ENCODE peak calls at places on chromosomes 7 and 10, in eight cellular contexts. T is H1; A is heart left ventricle; X is Peyer's patch; U is aorta; H is CD4-positive, alpha-beta memory T cell; G is mucosa of descending colon; W is A549. B is an unnamed sample. For H3K9me3, the result is how much of the 10 kb centered on the place peaks cover.

GRCh38 chr7:32415519-32415918 is 74.7 kb downstream of the LSM5 start:
- DNase-seq in T (no peak), A (no peak), X (no peak), U (no peak), H (no peak), G (no peak), W (no peak), B (no peak)

GRCh38 chr10:93006435-93007039 is 54.1 kb upstream of the CYP26C1 start:
- DNase-seq in T (no peak), A (no peak), X (no peak), U (no peak), H (no peak), G (no peak), W (peak), B (no peak)

GRCh38 chr10:123502983-123503382 is 163.2 kb upstream of the GPR26 start:
- DNase-seq in T (no peak), A (no peak), X (no peak), U (no peak), H (no peak), G (no peak), W (no peak), B (no peak)

GRCh38 chr10:118698421-118698820 is 56.3 kb downstream of the CACUL1 start:
- DNase-seq in T (no peak), A (no peak), X (peak), U (no peak), H (peak), G (peak), W (peak), B (peak)

GRCh38 chr7:102093599-102094001 is 193.1 kb upstream of the SH2B2 start:
- DNase-seq in T (peak), A (no peak), X (no peak), U (peak), H (no peak), G (peak), W (no peak), B (no peak)

GRCh38 chr7:135349746-135350145 is 116.1 kb downstream of the STRA8 start:
- DNase-seq in T (no peak), A (no peak), X (no peak), U (no peak), H (no peak), G (no peak), W (no peak), B (no peak)

GRCh38 chr7:106283831-106284515 is 810 bp downstream of the NAMPT start:
- DNase-seq in T (no peak), A (peak), X (peak), U (peak), H (peak), G (peak), W (peak), B (no peak)

GRCh38 chr7:132049462-132050304 is 493.3 kb upstream of the PODXL start:
- DNase-seq in T (peak), A (no peak), X (peak), U (no peak), H (no peak), G (peak), W (peak), B (no peak)

DNA sequence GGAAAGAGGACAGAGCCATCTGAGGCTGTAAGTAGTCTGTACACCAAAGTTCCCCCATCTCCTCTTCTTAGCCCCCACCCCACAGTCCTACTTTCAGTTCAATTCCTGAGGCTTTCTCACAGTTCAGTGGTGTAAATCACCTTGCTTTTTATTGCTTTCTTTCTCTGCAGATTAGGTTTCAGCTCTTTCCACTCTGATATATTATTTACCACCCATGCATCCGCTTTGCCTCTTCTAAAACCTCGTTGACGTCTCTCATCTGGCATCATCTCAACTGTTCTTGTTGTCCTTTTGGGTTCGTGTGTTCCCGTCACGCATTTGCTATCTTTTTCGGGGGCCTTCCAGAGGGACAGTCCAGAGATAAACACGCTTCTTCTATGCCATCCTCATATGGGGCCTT is 597.9 kb upstream of the DPP6 start:
- DNase-seq in T (no peak), A (no peak), X (no peak), U (no peak), H (no peak), G (no peak), W (no peak), B (no peak)
- H3K9me3 ChIP-seq in T (under half), A (under half), X (under half), U (under half), H (under half), G (under half), W (under half), B (under half)

DNA sequence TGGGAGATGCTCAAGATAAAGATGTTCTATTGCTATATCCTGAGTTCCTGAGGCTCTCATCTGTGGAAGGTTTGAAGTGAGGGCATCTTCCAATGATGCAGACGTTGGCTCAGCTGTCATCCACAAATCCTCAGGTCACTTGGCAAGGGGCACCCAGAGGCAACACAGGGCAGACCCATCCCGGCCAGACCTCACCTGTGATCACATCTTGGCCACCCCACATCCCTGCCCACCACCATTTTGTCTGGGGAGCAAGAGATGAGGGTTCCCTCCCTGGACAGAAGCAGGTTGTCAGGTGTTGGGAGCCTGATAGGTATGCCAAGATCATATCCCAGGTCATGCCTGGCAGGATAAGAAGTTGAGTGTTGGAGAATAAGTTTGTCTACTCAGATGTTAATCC is 918.2 kb upstream of the ZNF722 start:
- DNase-seq in T (no peak), A (no peak), X (no peak), U (no peak), H (no peak), G (no peak), W (no peak), B (no peak)
- H3K9me3 ChIP-seq in T (half or more), A (half or more), X (under half), U (under half), H (under half), G (half or more), W (under half), B (under half)

DNA sequence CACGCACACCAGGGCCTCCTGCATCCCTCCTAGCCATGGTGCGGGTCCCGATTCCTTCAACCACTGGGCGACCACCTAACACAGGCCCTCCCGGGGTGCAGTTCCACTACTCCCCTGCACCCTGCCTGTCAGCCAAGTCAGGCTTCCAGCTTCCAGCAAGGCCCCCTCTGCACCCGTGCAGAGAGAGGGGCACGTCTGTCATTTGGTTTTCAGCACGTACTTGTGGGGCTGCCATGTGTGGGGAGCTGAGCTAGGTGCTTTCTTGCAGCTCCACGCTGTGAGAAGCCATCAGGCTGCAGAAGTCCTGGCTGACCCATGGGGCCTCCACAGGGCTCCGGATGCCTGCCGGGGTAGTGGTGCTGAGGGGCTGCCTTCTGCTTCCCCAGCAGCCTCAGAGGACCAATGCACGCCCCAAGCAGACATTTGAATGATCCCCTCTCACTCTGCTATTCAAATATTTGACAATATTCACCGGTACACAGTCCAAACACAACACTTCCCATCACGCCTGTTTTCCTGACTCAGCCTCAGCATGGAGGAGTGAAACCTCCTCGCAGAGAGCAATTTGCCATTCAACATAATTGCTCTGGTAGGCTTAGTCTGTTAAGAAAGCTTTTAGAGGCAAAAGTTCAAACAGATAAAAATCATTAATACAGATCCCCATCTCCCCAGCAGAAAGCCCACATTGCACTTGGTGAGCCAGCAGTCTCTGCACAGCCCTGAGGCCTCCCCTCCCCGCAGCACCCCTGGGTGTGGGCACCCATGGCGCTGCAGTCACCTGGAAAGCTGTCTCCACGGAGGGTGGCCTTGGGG is 449.9 kb downstream of the PTPRN2 start:
- DNase-seq in T (no peak), A (no peak), X (no peak), U (peak), H (no peak), G (no peak), W (no peak), B (no peak)
- H3K9me3 ChIP-seq in T (under half), A (under half), X (under half), U (under half), H (under half), G (under half), W (under half), B (under half)

DNA sequence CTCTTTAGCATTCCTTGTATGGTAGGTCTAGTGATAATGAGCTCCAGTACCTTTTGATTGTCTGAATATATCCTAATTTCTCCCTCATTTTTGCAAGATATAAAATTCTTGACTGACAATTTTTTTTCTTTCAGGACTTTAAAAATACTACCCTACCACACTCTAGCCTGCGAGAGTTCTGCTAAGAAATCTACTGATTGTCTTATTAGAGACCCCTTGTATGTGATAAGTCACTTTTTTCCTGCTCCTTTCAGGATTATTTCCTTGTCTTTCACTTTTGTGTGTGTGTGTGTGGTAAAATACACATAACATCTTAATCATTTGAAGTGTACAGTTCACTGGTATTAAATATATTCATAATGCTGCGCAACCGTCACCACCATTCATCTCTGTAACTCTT is 68.7 kb upstream of the PPP1R9A start:
- DNase-seq in T (no peak), A (no peak), X (no peak), U (no peak), H (no peak), G (no peak), W (no peak), B (no peak)
- H3K9me3 ChIP-seq in T (under half), A (under half), X (under half), U (under half), H (under half), G (under half), W (under half), B (under half)